ENCODE peak calls at places on chromosome 7, in seven cellular contexts. J is HCT116, I is SK-N-SH, E is GM12878, X is K562, F is HepG2, T is H1. Q is an unnamed sample.

GRCh38 chr7:148982596-148983219 is 45.6 kb downstream of the PDIA4 start:
- DNase-seq in F (no peak), T (no peak), J (no peak), I (peak), X (peak), E (no peak), Q (no peak)

GRCh38 chr7:155788616-155789000 is 23.7 kb downstream of the SHH start:
- DNase-seq in J (no peak), I (peak), E (no peak), F (no peak), X (no peak), T (no peak), Q (no peak)

GRCh38 chr7:155896531-155897263 is 84.4 kb upstream of the SHH start:
- DNase-seq in E (no peak), F (no peak), J (no peak), I (no peak), X (no peak), T (no peak), Q (no peak)

GRCh38 chr7:10412426-10413019 is 561.1 kb upstream of the PHF14 start:
- DNase-seq in I (peak), F (peak), T (no peak), E (no peak), J (peak), X (peak), Q (peak)

GRCh38 chr7:149845257-149845980 is 7.2 kb downstream of the ZNF862 start:
- DNase-seq in J (no peak), X (no peak), T (no peak), E (no peak), I (no peak), F (no peak), Q (no peak)

GRCh38 chr7:93943816-93944540 is 22.4 kb downstream of the GNG11 start:
- DNase-seq in J (no peak), X (no peak), F (no peak), E (no peak), T (no peak), I (no peak), Q (no peak)

GRCh38 chr7:110484316-110484715 is 606.6 kb upstream of the LRRN3 start:
- DNase-seq in T (no peak), E (no peak), I (no peak), F (no peak), J (no peak), X (no peak), Q (no peak)

GRCh38 chr7:104264281-104264680 is 56.5 kb upstream of the ORC5 start:
- DNase-seq in J (no peak), F (no peak), I (no peak), E (no peak), T (no peak), X (no peak), Q (no peak)

GRCh38 chr7:149764481-149765398 is 8.6 kb downstream of the ZNF467 start:
- DNase-seq in E (no peak), T (peak), F (no peak), X (no peak), I (peak), J (no peak), Q (no peak)

GRCh38 chr7:110568932-110569331 is 522.0 kb upstream of the LRRN3 start:
- DNase-seq in I (no peak), X (no peak), J (peak), E (no peak), F (no peak), T (no peak), Q (no peak)

GRCh38 chr7:156747718-156748117 is 107.1 kb downstream of the RNF32 start:
- DNase-seq in T (no peak), J (no peak), F (peak), X (no peak), I (no peak), E (no peak), Q (no peak)

GRCh38 chr7:77548222-77548621 is 11.1 kb downstream of the PTPN12 start:
- DNase-seq in I (no peak), T (no peak), J (no peak), E (no peak), F (no peak), X (no peak), Q (no peak)

GRCh38 chr7:77542895-77543294 is 5.8 kb downstream of the PTPN12 start:
- DNase-seq in F (no peak), E (no peak), J (no peak), X (no peak), I (no peak), T (no peak), Q (no peak)

GRCh38 chr7:77542399-77542798 is 5.3 kb downstream of the PTPN12 start:
- DNase-seq in F (no peak), X (no peak), J (no peak), E (no peak), I (no peak), T (no peak), Q (no peak)

GRCh38 chr7:77543910-77544309 is 6.8 kb downstream of the PTPN12 start:
- DNase-seq in X (no peak), E (no peak), F (no peak), I (no peak), J (no peak), T (no peak), Q (no peak)

GRCh38 chr7:77544523-77544922 is 7.4 kb downstream of the PTPN12 start:
- DNase-seq in X (no peak), T (no peak), F (no peak), I (no peak), E (no peak), J (no peak), Q (no peak)
- TF ChIP-seq JUND in X (no peak), T (no peak), F (no peak), I (no peak), E (no peak), J (no peak), Q (no peak)

GRCh38 chr7:128405345-128406146 is 4.2 kb downstream of the IMPDH1 start:
- DNase-seq in F (no peak), J (no peak), X (peak), I (peak), T (peak), E (no peak), Q (peak)
- TF ChIP-seq JUND in F (no peak), J (no peak), X (no peak), I (no peak), T (no peak), E (no peak), Q (no peak)

GRCh38 chr7:30925913-30926312 is 14.3 kb downstream of the AQP1 start:
- DNase-seq in F (no peak), T (no peak), E (no peak), X (no peak), I (peak), J (no peak), Q (no peak)

GRCh38 chr7:30925117-30925516 is 13.5 kb downstream of the AQP1 start:
- DNase-seq in X (no peak), T (peak), F (no peak), I (peak), J (no peak), E (no peak), Q (no peak)

GRCh38 chr7:30923774-30924413 is 12.2 kb downstream of the AQP1 start:
- DNase-seq in J (no peak), I (peak), T (peak), X (no peak), E (no peak), F (no peak), Q (no peak)

GRCh38 chr7:30923009-30923773 is 11.5 kb downstream of the AQP1 start:
- DNase-seq in X (no peak), J (no peak), T (peak), E (no peak), F (no peak), I (peak), Q (no peak)

GRCh38 chr7:30924624-30925023 is 13.0 kb downstream of the AQP1 start:
- DNase-seq in J (no peak), T (peak), X (no peak), F (no peak), I (no peak), E (no peak), Q (no peak)
- TF ChIP-seq JUND in J (no peak), T (no peak), X (no peak), F (no peak), I (no peak), E (no peak), Q (no peak)

GRCh38 chr7:151115121-151115835 is 29.0 kb downstream of the AGAP3 start:
- DNase-seq in E (no peak), I (peak), T (peak), F (no peak), J (no peak), X (no peak), Q (peak)

GRCh38 chr7:151114151-151115090 is 28.1 kb downstream of the AGAP3 start:
- DNase-seq in E (no peak), T (peak), X (no peak), I (peak), J (no peak), F (no peak), Q (peak)

GRCh38 chr7:151117041-151117440 is 30.8 kb downstream of the AGAP3 start:
- DNase-seq in F (no peak), X (no peak), T (no peak), I (no peak), J (no peak), E (no peak), Q (no peak)

GRCh38 chr7:151116603-151117002 is 30.3 kb downstream of the AGAP3 start:
- DNase-seq in I (no peak), T (no peak), J (no peak), F (no peak), E (no peak), X (no peak), Q (no peak)

GRCh38 chr7:151115836-151116418 is 29.7 kb downstream of the AGAP3 start:
- DNase-seq in J (peak), T (no peak), I (peak), X (no peak), F (no peak), E (no peak), Q (peak)
- TF ChIP-seq JUND in J (no peak), T (no peak), I (no peak), X (no peak), F (no peak), E (no peak), Q (no peak)

GRCh38 chr7:2157473-2158279 is 75.1 kb downstream of the MAD1L1 start:
- DNase-seq in E (no peak), T (no peak), F (no peak), X (no peak), I (no peak), J (no peak), Q (peak)
- TF ChIP-seq JUND in E (no peak), T (no peak), F (no peak), X (no peak), I (no peak), J (no peak), Q (no peak)

GRCh38 chr7:38153515-38153914 is 24.5 kb upstream of the STARD3NL start:
- DNase-seq in F (no peak), E (no peak), T (no peak), I (no peak), X (no peak), J (no peak), Q (no peak)
- TF ChIP-seq JUND in F (no peak), E (no peak), T (no peak), I (no peak), X (no peak), J (no peak), Q (no peak)

GRCh38 chr7:24755541-24756416 is 1.5 kb downstream of the GSDME start:
- DNase-seq in X (no peak), F (peak), I (no peak), J (no peak), E (peak), T (no peak), Q (no peak)
- TF ChIP-seq JUND in X (no peak), F (peak), I (peak), J (no peak), E (no peak), T (no peak), Q (no peak)